ENCODE peak calls at places on chromosomes 4 and X, in nine cellular contexts. R is HepG2, S is upper lobe of right lung, T is mesenchymal stem cell, J is ovary, Z is left ventricle myocardium inferior, B is ascending aorta, G is cardiac muscle cell, U is neural progenitor cell. F is an unnamed sample.

GRCh38 chr4:20341121-20341758 is 89.5 kb downstream of the SLIT2 start:
- DNase-seq in R (no peak), S (no peak), T (no peak), J (no peak), Z (no peak), B (no peak), G (no peak), U (no peak), F (no peak)

GRCh38 chrX:129957241-129958099 is 25.0 kb upstream of the BCORL1 start:
- DNase-seq in R (no peak), S (peak; percentile 89), T (peak; percentile 35), J (peak; percentile 62), Z (peak; percentile 67), B (peak; percentile 75), G (peak; percentile 65), U (peak; percentile 79), F (peak; percentile 65)

GRCh38 chr4:76984788-76985211 is 35.2 kb downstream of the SEPTIN11 start:
- DNase-seq in R (peak; percentile 64), S (no peak), T (peak; percentile 99), J (peak; percentile 72), Z (peak; percentile 44), B (peak; percentile 91), G (peak; percentile 99), U (peak; percentile 41), F (peak; percentile 75)

GRCh38 chr4:121597346-121597934 is 99.3 kb downstream of the ANXA5 start:
- DNase-seq in R (no peak), S (no peak), T (no peak), J (no peak), Z (no peak), B (no peak), G (no peak), U (no peak), F (no peak)

GRCh38 chr4:98976716-98977115 is 18.8 kb upstream of the METAP1 start:
- DNase-seq in R (no peak), S (no peak), T (no peak), J (no peak), Z (no peak), B (no peak), G (peak; percentile 62), U (no peak), F (no peak)

GRCh38 chr4:2048831-2049230 is 10.3 kb upstream of the NAT8L start:
- DNase-seq in R (no peak), S (peak; percentile 37), T (no peak), J (no peak), Z (no peak), B (peak; percentile 13), G (no peak), U (no peak), F (no peak)

GRCh38 chrX:3527166-3527565 is 180.7 kb upstream of the MXRA5 start:
- DNase-seq in R (no peak), S (no peak), T (no peak), J (no peak), Z (no peak), B (no peak), G (no peak), U (no peak), F (no peak)

GRCh38 chr4:46653842-46654241 is 255.2 kb downstream of the COX7B2 start:
- DNase-seq in R (no peak), S (no peak), T (no peak), J (no peak), Z (no peak), B (no peak), G (no peak), U (no peak), F (no peak)

GRCh38 chrX:48306175-48306574 is 50.3 kb downstream of the SSX3 start:
- DNase-seq in R (no peak), S (no peak), T (no peak), J (no peak), Z (no peak), B (no peak), G (no peak), U (no peak), F (no peak)

GRCh38 chr4:15961778-15962510 is 1.0 kb downstream of the FGFBP2 start:
- DNase-seq in R (no peak), S (no peak), T (no peak), J (no peak), Z (no peak), B (no peak), G (no peak), U (no peak), F (no peak)

GRCh38 chr4:101155368-101155767 is 192.0 kb downstream of the PPP3CA start:
- DNase-seq in R (no peak), S (no peak), T (peak; percentile 52), J (no peak), Z (no peak), B (no peak), G (no peak), U (peak; percentile 21), F (no peak)

GRCh38 chr4:175469519-175469918 is 342.5 kb downstream of the GPM6A start:
- DNase-seq in R (no peak), S (no peak), T (peak; percentile 35), J (no peak), Z (no peak), B (no peak), G (no peak), U (peak; percentile 16), F (no peak)

GRCh38 chr4:98801259-98801725 is 127.6 kb downstream of the EIF4E start:
- DNase-seq in R (no peak), S (no peak), T (no peak), J (no peak), Z (no peak), B (no peak), G (no peak), U (peak; percentile 87), F (no peak)

GRCh38 chr4:99811850-99812249 is 4.8 kb upstream of the DAPP1 start:
- DNase-seq in R (peak; percentile 15), S (no peak), T (peak; percentile 28), J (no peak), Z (no peak), B (no peak), G (peak; percentile 46), U (peak; percentile 59), F (no peak)

GRCh38 chr4:73012673-73013072 is 56.8 kb downstream of the COX18 start:
- DNase-seq in R (no peak), S (no peak), T (no peak), J (no peak), Z (no peak), B (no peak), G (no peak), U (no peak), F (no peak)

GRCh38 chr4:170008376-170008775 is 17.8 kb downstream of the MFAP3L start:
- DNase-seq in R (no peak), S (no peak), T (no peak), J (no peak), Z (no peak), B (no peak), G (no peak), U (no peak), F (peak; percentile 5)

GRCh38 chrX:42678133-42678532 is 99.8 kb downstream of the PPP1R2C start:
- DNase-seq in R (no peak), S (no peak), T (peak; percentile 3), J (no peak), Z (no peak), B (no peak), G (peak; percentile 84), U (no peak), F (no peak)

GRCh38 chr4:37978509-37978908 is 18.3 kb downstream of the PTTG2 start:
- DNase-seq in R (no peak), S (no peak), T (no peak), J (no peak), Z (no peak), B (no peak), G (no peak), U (no peak), F (no peak)

GRCh38 chrX:30965751-30966150 is 76.7 kb upstream of the TAB3 start:
- DNase-seq in R (no peak), S (no peak), T (no peak), J (no peak), Z (no peak), B (no peak), G (no peak), U (no peak), F (no peak)

GRCh38 chrX:100447563-100448397 is 37.7 kb upstream of the PCDH19 start:
- DNase-seq in R (no peak), S (no peak), T (peak; percentile 28), J (peak; percentile 57), Z (peak; percentile 16), B (peak; percentile 64), G (peak; percentile 38), U (peak; percentile 63), F (peak; percentile 39)

GRCh38 chr4:123386608-123387007 is 10.0 kb upstream of the SPRY1 start:
- DNase-seq in R (no peak), S (no peak), T (no peak), J (no peak), Z (no peak), B (no peak), G (peak; percentile 25), U (no peak), F (peak; percentile 64)

GRCh38 chr4:7166286-7166685 is 26.1 kb upstream of the SORCS2 start:
- DNase-seq in R (no peak), S (peak; percentile 8), T (no peak), J (no peak), Z (no peak), B (peak; percentile 33), G (no peak), U (no peak), F (no peak)
- H3K4me1 ChIP-seq in R (peaks cover 34% of the 10 kb centered on the region), S (no peaks in the 10 kb centered on the region), T (peaks cover 2% of the 10 kb centered on the region), J (peaks cover 13% of the 10 kb centered on the region), Z (no peaks in the 10 kb centered on the region), B (no peaks in the 10 kb centered on the region), G (no peaks in the 10 kb centered on the region), U (peaks cover 5% of the 10 kb centered on the region), F (peaks cover 11% of the 10 kb centered on the region)

DNA sequence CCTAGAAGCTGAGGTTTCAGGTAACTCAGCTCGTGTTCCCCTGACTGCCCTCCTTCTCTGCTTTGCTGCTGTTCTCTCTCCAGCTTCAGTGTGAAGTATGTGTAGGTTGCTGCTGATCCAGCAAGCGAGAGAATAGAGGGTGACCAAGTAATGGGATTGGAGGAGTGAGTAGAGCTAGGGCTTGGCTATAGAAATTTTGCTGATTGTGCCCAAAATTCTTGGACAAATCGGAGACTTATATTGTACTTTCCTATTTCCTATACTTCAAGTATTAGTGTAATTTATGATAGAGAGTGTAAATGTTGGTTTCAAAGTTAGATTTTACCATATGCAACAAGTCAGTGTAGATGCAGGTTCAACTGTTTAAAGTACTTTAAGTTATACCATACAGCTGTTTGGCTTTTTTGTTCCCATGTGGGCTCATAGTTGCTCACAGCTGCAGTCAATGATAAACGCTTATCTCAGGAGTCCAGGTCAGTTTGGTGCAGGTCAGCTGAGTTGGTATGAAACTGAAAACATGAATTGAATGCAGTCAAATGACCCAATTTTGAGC is 48.0 kb downstream of the RAPGEF2 start:
- DNase-seq in R (no peak), S (no peak), T (no peak), J (no peak), Z (no peak), B (no peak), G (no peak), U (no peak), F (no peak)
- H3K4me1 ChIP-seq in R (peaks cover 11% of the 10 kb centered on the region), S (peaks cover 17% of the 10 kb centered on the region), T (peaks cover 2% of the 10 kb centered on the region), J (peaks cover 9% of the 10 kb centered on the region), Z (peaks cover 98% of the 10 kb centered on the region), B (peaks cover 2% of the 10 kb centered on the region), G (peaks cover 28% of the 10 kb centered on the region), U (peaks cover 25% of the 10 kb centered on the region), F (peaks cover 15% of the 10 kb centered on the region)

GRCh38 chrX:78063687-78064086 is 40.4 kb upstream of the PGK1 start:
- DNase-seq in R (no peak), S (no peak), T (no peak), J (no peak), Z (no peak), B (no peak), G (no peak), U (no peak), F (no peak)
- H3K4me1 ChIP-seq in R (peaks cover 8% of the 10 kb centered on the region), S (no peaks in the 10 kb centered on the region), T (no peaks in the 10 kb centered on the region), J (no peaks in the 10 kb centered on the region), Z (no peaks in the 10 kb centered on the region), B (no peaks in the 10 kb centered on the region), G (no peaks in the 10 kb centered on the region), U (no peaks in the 10 kb centered on the region), F (no peaks in the 10 kb centered on the region)

GRCh38 chr4:52836120-52836519 is 26.0 kb upstream of the RASL11B start:
- DNase-seq in R (no peak), S (no peak), T (no peak), J (no peak), Z (no peak), B (no peak), G (no peak), U (no peak), F (no peak)
- H3K4me1 ChIP-seq in R (peaks cover 19% of the 10 kb centered on the region), S (no peaks in the 10 kb centered on the region), T (peaks cover 10% of the 10 kb centered on the region), J (peaks cover 7% of the 10 kb centered on the region), Z (peaks cover 43% of the 10 kb centered on the region), B (no peaks in the 10 kb centered on the region), G (peaks cover 7% of the 10 kb centered on the region), U (peaks cover 29% of the 10 kb centered on the region), F (peaks cover under 1% of the 10 kb centered on the region)

F was measured in thyroid gland.